ENCODE peak calls at places on chromosomes 4 and X, in four cellular contexts. L is HepG2, I is WTC11, U is K562. G is an unnamed sample.

GRCh38 chr4:71026086-71026485 is 32.6 kb downstream of the DCK start:
- DNase-seq in L (peak; percentile 66), I (no peak), U (peak; percentile 59), G (peak; percentile 16)

GRCh38 chr4:152278505-152279301 is 257.2 kb downstream of the FBXW7 start:
- DNase-seq in L (no peak), I (peak; percentile 51), U (no peak), G (no peak)

GRCh38 chr4:121726642-121727268 is 30.0 kb upstream of the ANXA5 start:
- DNase-seq in L (peak; percentile 64), I (no peak), U (peak; percentile 54), G (peak; percentile 22)

GRCh38 chr4:15695240-15695699 is 7.6 kb upstream of the BST1 start:
- DNase-seq in L (no peak), I (peak; percentile 23), U (no peak), G (no peak)

GRCh38 chr4:113955948-113956347 is 23.5 kb downstream of the ARSJ start:
- DNase-seq in L (no peak), I (no peak), U (no peak), G (no peak)

GRCh38 chr4:89538886-89539285 is 231.3 kb upstream of the GPRIN3 start:
- DNase-seq in L (no peak), I (no peak), U (no peak), G (no peak)

GRCh38 chr4:55993994-55994657 is 45.4 kb downstream of the CEP135 start:
- DNase-seq in L (no peak), I (no peak), U (no peak), G (no peak)

GRCh38 chr4:37891221-37892159 is 606 bp downstream of the TBC1D1 start:
- DNase-seq in L (no peak), I (peak; percentile 19), U (no peak), G (peak; percentile 69)

DNA sequence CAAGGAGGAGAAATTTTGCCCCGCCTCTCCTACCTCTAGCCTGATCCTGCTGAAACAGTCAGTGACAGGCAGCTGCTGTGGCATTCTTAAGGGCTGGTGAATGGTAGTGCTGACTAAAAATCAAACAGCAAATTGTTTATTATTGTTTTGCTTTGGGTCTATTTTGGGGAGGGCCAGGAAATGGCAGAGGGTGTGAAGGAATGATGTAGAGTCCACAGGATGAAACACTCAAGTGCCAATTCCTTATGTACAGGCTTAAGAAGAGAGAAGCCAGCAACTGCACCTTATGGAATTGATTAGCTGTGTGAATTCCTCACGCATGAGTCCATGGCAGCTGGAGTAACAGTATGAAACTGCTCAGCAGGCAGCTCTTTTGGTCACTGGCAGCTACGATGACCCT is 39.7 kb downstream of the VEGFC start:
- DNase-seq in L (no peak), I (no peak), U (no peak), G (no peak)
- TF ChIP-seq FOXJ3 in L (no peak), I (no peak), U (no peak), G (no peak)

DNA sequence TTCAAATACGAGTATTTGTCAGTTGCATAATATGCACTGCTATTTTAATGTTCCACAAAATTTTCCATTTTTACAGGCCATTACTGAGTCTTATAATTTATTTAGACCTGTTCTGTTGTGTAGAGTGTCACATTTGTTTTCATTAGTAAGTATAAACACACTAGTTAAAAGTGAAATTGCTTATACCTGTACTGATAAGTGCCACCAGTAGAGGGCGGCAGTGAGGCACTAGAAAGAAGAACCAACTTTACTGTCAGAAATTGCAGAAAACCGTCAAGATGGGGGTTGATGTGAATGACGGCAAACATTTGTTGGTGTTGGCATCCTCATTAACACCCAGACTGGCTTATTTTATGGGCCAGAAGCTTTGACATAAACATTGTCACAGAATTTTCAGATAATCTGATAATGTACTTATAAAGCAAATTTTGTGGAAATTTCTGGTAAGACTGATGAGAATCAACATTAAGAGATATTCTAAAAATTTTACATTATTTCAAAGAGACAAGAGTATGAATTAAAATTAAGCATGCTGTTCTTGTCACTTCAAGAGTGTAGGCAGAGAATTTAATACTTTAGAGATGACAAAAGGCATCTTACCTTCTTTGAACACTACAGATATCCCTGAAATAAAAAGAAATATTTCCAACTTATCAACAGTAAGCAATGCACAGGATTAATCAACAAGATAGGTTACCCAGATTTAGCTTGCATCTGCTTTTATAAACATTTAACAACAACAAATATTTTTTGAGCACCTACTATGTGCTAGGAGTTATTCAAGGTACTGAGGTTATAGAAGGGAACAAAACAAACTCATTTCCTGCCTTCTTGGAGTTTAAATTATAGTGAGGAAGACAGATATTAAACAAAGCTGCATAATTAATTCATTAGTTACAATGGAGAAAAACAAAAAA is 24.9 kb downstream of the ALPK1 start:
- DNase-seq in L (peak; percentile 38), I (peak; percentile 72), U (peak; percentile 39), G (peak; percentile 44)
- TF ChIP-seq FOXJ3 in L (no peak), I (no peak), U (no peak), G (no peak)

GRCh38 chrX:72461766-72462165 is 110.9 kb downstream of the HDAC8 start:
- DNase-seq in L (no peak), I (no peak), U (no peak), G (no peak)
- TF ChIP-seq FOXJ3 in L (no peak), I (no peak), U (no peak), G (no peak)

GRCh38 chrX:12245650-12246645 is 107.7 kb downstream of the FRMPD4 start:
- DNase-seq in L (no peak), I (no peak), U (no peak), G (no peak)
- TF ChIP-seq FOXJ3 in L (no peak), I (no peak), U (no peak), G (no peak)